ENCODE peak calls at places on chromosome 16, in nine cellular contexts. One of them, this sample, is unnamed. For H3K36me3, the result is how much of the 10 kb centered on the place peaks cover.

GRCh38 chr16:87684106-87684677 is 81.6 kb downstream of the KLHDC4 start:
- DNase-seq in stomach: no peak
- DNase-seq in HCT116: no peak
- DNase-seq in left ventricle myocardium inferior: no peak
- DNase-seq in CD8-positive, alpha-beta T cell: no peak
- DNase-seq in heart left ventricle: no peak
- DNase-seq in PC-3: no peak
- DNase-seq in effector memory CD4-positive, alpha-beta T cell: no peak
- DNase-seq in right lobe of liver: no peak
- DNase-seq in this sample: no peak

GRCh38 chr16:75195811-75196790 is 10.9 kb downstream of the CTRB2 start:
- DNase-seq in stomach: peak
- DNase-seq in HCT116: no peak
- DNase-seq in left ventricle myocardium inferior: no peak
- DNase-seq in CD8-positive, alpha-beta T cell: no peak
- DNase-seq in heart left ventricle: no peak
- DNase-seq in PC-3: no peak
- DNase-seq in effector memory CD4-positive, alpha-beta T cell: no peak
- DNase-seq in right lobe of liver: no peak
- DNase-seq in this sample: no peak

GRCh38 chr16:47028767-47029377 is 55.4 kb upstream of the DNAJA2 start:
- DNase-seq in stomach: no peak
- DNase-seq in HCT116: no peak
- DNase-seq in left ventricle myocardium inferior: no peak
- DNase-seq in CD8-positive, alpha-beta T cell: no peak
- DNase-seq in heart left ventricle: no peak
- DNase-seq in PC-3: no peak
- DNase-seq in effector memory CD4-positive, alpha-beta T cell: no peak
- DNase-seq in right lobe of liver: no peak
- DNase-seq in this sample: no peak

GRCh38 chr16:19871721-19872120 is 12.9 kb downstream of the GPRC5B start:
- DNase-seq in stomach: no peak
- DNase-seq in HCT116: no peak
- DNase-seq in left ventricle myocardium inferior: no peak
- DNase-seq in CD8-positive, alpha-beta T cell: no peak
- DNase-seq in heart left ventricle: no peak
- DNase-seq in PC-3: no peak
- DNase-seq in effector memory CD4-positive, alpha-beta T cell: no peak
- DNase-seq in right lobe of liver: no peak
- DNase-seq in this sample: no peak

GRCh38 chr16:87790278-87791023 is 24.7 kb upstream of the KLHDC4 start:
- DNase-seq in stomach: peak
- DNase-seq in HCT116: no peak
- DNase-seq in left ventricle myocardium inferior: peak
- DNase-seq in CD8-positive, alpha-beta T cell: no peak
- DNase-seq in heart left ventricle: peak
- DNase-seq in PC-3: peak
- DNase-seq in effector memory CD4-positive, alpha-beta T cell: no peak
- DNase-seq in right lobe of liver: peak
- DNase-seq in this sample: no peak

GRCh38 chr16:85556456-85557082 is 56.6 kb upstream of the GSE1 start:
- DNase-seq in stomach: peak
- DNase-seq in HCT116: no peak
- DNase-seq in left ventricle myocardium inferior: no peak
- DNase-seq in CD8-positive, alpha-beta T cell: peak
- DNase-seq in heart left ventricle: peak
- DNase-seq in PC-3: peak
- DNase-seq in effector memory CD4-positive, alpha-beta T cell: no peak
- DNase-seq in right lobe of liver: no peak
- DNase-seq in this sample: peak

GRCh38 chr16:57892447-57893096 is 78.4 kb downstream of the CNGB1 start:
- DNase-seq in stomach: peak
- DNase-seq in HCT116: no peak
- DNase-seq in left ventricle myocardium inferior: no peak
- DNase-seq in CD8-positive, alpha-beta T cell: no peak
- DNase-seq in heart left ventricle: no peak
- DNase-seq in PC-3: no peak
- DNase-seq in effector memory CD4-positive, alpha-beta T cell: no peak
- DNase-seq in right lobe of liver: peak
- DNase-seq in this sample: no peak

GRCh38 chr16:65809627-65810026 is 556.9 kb upstream of the CDH5 start:
- DNase-seq in stomach: no peak
- DNase-seq in HCT116: no peak
- DNase-seq in left ventricle myocardium inferior: no peak
- DNase-seq in CD8-positive, alpha-beta T cell: no peak
- DNase-seq in heart left ventricle: no peak
- DNase-seq in PC-3: peak
- DNase-seq in effector memory CD4-positive, alpha-beta T cell: no peak
- DNase-seq in right lobe of liver: no peak
- DNase-seq in this sample: no peak

GRCh38 chr16:67543036-67543435 is 14.4 kb downstream of the RIPOR1 start:
- DNase-seq in stomach: no peak
- DNase-seq in HCT116: no peak
- DNase-seq in left ventricle myocardium inferior: no peak
- DNase-seq in CD8-positive, alpha-beta T cell: no peak
- DNase-seq in heart left ventricle: no peak
- DNase-seq in PC-3: no peak
- DNase-seq in effector memory CD4-positive, alpha-beta T cell: no peak
- DNase-seq in right lobe of liver: no peak
- DNase-seq in this sample: no peak
- H3K36me3 ChIP-seq in stomach: half or more
- H3K36me3 ChIP-seq in HCT116: under half
- H3K36me3 ChIP-seq in left ventricle myocardium inferior: half or more
- H3K36me3 ChIP-seq in CD8-positive, alpha-beta T cell: under half
- H3K36me3 ChIP-seq in heart left ventricle: under half
- H3K36me3 ChIP-seq in PC-3: under half
- H3K36me3 ChIP-seq in effector memory CD4-positive, alpha-beta T cell: under half
- H3K36me3 ChIP-seq in right lobe of liver: under half
- H3K36me3 ChIP-seq in this sample: under half

GRCh38 chr16:14668556-14669223 is 25.4 kb downstream of the PLA2G10 start:
- DNase-seq in stomach: no peak
- DNase-seq in HCT116: no peak
- DNase-seq in left ventricle myocardium inferior: no peak
- DNase-seq in CD8-positive, alpha-beta T cell: no peak
- DNase-seq in heart left ventricle: no peak
- DNase-seq in PC-3: no peak
- DNase-seq in effector memory CD4-positive, alpha-beta T cell: no peak
- DNase-seq in right lobe of liver: no peak
- DNase-seq in this sample: no peak

GRCh38 chr16:14669776-14670175 is 24.3 kb downstream of the PLA2G10 start:
- DNase-seq in stomach: peak
- DNase-seq in HCT116: no peak
- DNase-seq in left ventricle myocardium inferior: no peak
- DNase-seq in CD8-positive, alpha-beta T cell: no peak
- DNase-seq in heart left ventricle: no peak
- DNase-seq in PC-3: peak
- DNase-seq in effector memory CD4-positive, alpha-beta T cell: no peak
- DNase-seq in right lobe of liver: peak
- DNase-seq in this sample: no peak

GRCh38 chr16:14672403-14672971 is 21.6 kb downstream of the PLA2G10 start:
- DNase-seq in stomach: peak
- DNase-seq in HCT116: no peak
- DNase-seq in left ventricle myocardium inferior: no peak
- DNase-seq in CD8-positive, alpha-beta T cell: no peak
- DNase-seq in heart left ventricle: no peak
- DNase-seq in PC-3: peak
- DNase-seq in effector memory CD4-positive, alpha-beta T cell: no peak
- DNase-seq in right lobe of liver: no peak
- DNase-seq in this sample: no peak

DNA sequence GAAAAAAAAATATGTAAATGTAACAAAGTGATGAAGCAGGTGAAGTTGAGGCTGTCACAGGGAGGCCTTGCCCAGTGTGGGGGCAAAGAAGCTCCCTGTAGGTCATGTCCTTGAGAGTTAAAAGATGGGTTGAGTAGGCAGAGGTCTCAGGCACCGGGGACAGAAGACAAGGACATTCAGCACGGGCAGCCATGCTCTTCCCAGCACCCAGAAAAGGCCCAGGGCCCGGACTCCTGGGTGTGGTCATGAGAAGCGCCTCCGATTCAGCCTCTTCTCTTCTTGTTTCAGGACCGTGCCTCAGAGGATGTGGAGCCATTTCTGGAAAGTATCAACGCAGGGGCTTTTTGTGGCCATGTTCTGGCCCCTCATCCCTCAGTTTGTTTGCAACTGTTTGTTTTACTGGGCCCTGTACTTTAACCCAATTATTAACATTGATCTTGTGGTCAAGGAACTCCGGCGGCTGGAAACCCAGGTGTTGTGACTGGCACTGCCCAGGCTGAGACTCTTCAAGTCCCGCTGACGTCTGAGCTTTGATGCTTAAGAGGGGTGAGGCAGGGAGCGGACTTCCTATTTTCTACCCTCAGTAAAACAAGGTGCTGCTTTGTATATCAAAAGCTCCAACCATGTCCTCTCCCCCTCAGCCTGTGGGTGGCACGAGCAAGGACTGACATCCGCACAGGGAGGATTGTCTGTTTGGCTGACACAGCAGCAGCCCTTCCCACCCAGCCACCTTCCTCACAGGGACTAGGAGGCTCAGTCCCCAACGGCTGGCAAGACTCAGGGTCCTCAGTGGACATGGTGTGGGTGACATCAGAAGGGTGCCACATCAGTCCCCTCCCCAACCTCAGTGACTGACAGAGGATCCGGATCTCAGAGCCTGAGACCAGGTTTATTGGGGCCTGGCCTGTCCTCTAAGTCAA is 26.5 kb downstream of the PLA2G10 start:
- DNase-seq in stomach: peak
- DNase-seq in HCT116: no peak
- DNase-seq in left ventricle myocardium inferior: no peak
- DNase-seq in CD8-positive, alpha-beta T cell: no peak
- DNase-seq in heart left ventricle: no peak
- DNase-seq in PC-3: no peak
- DNase-seq in effector memory CD4-positive, alpha-beta T cell: no peak
- DNase-seq in right lobe of liver: no peak
- DNase-seq in this sample: no peak
- H3K36me3 ChIP-seq in stomach: half or more
- H3K36me3 ChIP-seq in HCT116: under half
- H3K36me3 ChIP-seq in left ventricle myocardium inferior: half or more
- H3K36me3 ChIP-seq in CD8-positive, alpha-beta T cell: under half
- H3K36me3 ChIP-seq in heart left ventricle: under half
- H3K36me3 ChIP-seq in PC-3: under half
- H3K36me3 ChIP-seq in effector memory CD4-positive, alpha-beta T cell: under half
- H3K36me3 ChIP-seq in right lobe of liver: under half
- H3K36me3 ChIP-seq in this sample: half or more

GRCh38 chr16:4836727-4837126 is 10.4 kb downstream of the GLYR1 start:
- DNase-seq in stomach: no peak
- DNase-seq in HCT116: no peak
- DNase-seq in left ventricle myocardium inferior: no peak
- DNase-seq in CD8-positive, alpha-beta T cell: no peak
- DNase-seq in heart left ventricle: no peak
- DNase-seq in PC-3: no peak
- DNase-seq in effector memory CD4-positive, alpha-beta T cell: no peak
- DNase-seq in right lobe of liver: no peak
- DNase-seq in this sample: no peak

GRCh38 chr16:4831616-4832015 is 15.5 kb downstream of the GLYR1 start:
- DNase-seq in stomach: no peak
- DNase-seq in HCT116: no peak
- DNase-seq in left ventricle myocardium inferior: no peak
- DNase-seq in CD8-positive, alpha-beta T cell: no peak
- DNase-seq in heart left ventricle: no peak
- DNase-seq in PC-3: no peak
- DNase-seq in effector memory CD4-positive, alpha-beta T cell: no peak
- DNase-seq in right lobe of liver: no peak
- DNase-seq in this sample: no peak

GRCh38 chr16:4832698-4833343 is 14.3 kb downstream of the GLYR1 start:
- DNase-seq in stomach: no peak
- DNase-seq in HCT116: no peak
- DNase-seq in left ventricle myocardium inferior: no peak
- DNase-seq in CD8-positive, alpha-beta T cell: no peak
- DNase-seq in heart left ventricle: no peak
- DNase-seq in PC-3: no peak
- DNase-seq in effector memory CD4-positive, alpha-beta T cell: no peak
- DNase-seq in right lobe of liver: no peak
- DNase-seq in this sample: no peak

GRCh38 chr16:4830408-4830807 is 16.7 kb downstream of the GLYR1 start:
- DNase-seq in stomach: no peak
- DNase-seq in HCT116: no peak
- DNase-seq in left ventricle myocardium inferior: no peak
- DNase-seq in CD8-positive, alpha-beta T cell: no peak
- DNase-seq in heart left ventricle: peak
- DNase-seq in PC-3: no peak
- DNase-seq in effector memory CD4-positive, alpha-beta T cell: no peak
- DNase-seq in right lobe of liver: no peak
- DNase-seq in this sample: no peak

GRCh38 chr16:4833584-4833983 is 13.5 kb downstream of the GLYR1 start:
- DNase-seq in stomach: no peak
- DNase-seq in HCT116: no peak
- DNase-seq in left ventricle myocardium inferior: no peak
- DNase-seq in CD8-positive, alpha-beta T cell: no peak
- DNase-seq in heart left ventricle: no peak
- DNase-seq in PC-3: no peak
- DNase-seq in effector memory CD4-positive, alpha-beta T cell: no peak
- DNase-seq in right lobe of liver: no peak
- DNase-seq in this sample: no peak
- H3K36me3 ChIP-seq in stomach: half or more
- H3K36me3 ChIP-seq in HCT116: half or more
- H3K36me3 ChIP-seq in left ventricle myocardium inferior: half or more
- H3K36me3 ChIP-seq in CD8-positive, alpha-beta T cell: under half
- H3K36me3 ChIP-seq in heart left ventricle: under half
- H3K36me3 ChIP-seq in PC-3: under half
- H3K36me3 ChIP-seq in effector memory CD4-positive, alpha-beta T cell: under half
- H3K36me3 ChIP-seq in right lobe of liver: under half
- H3K36me3 ChIP-seq in this sample: under half

GRCh38 chr16:81701296-81701970 is 77.7 kb upstream of the PLCG2 start:
- DNase-seq in stomach: no peak
- DNase-seq in HCT116: no peak
- DNase-seq in left ventricle myocardium inferior: no peak
- DNase-seq in CD8-positive, alpha-beta T cell: no peak
- DNase-seq in heart left ventricle: no peak
- DNase-seq in PC-3: no peak
- DNase-seq in effector memory CD4-positive, alpha-beta T cell: no peak
- DNase-seq in right lobe of liver: no peak
- DNase-seq in this sample: no peak

GRCh38 chr16:81705261-81705660 is 73.8 kb upstream of the PLCG2 start:
- DNase-seq in stomach: no peak
- DNase-seq in HCT116: no peak
- DNase-seq in left ventricle myocardium inferior: peak
- DNase-seq in CD8-positive, alpha-beta T cell: no peak
- DNase-seq in heart left ventricle: no peak
- DNase-seq in PC-3: no peak
- DNase-seq in effector memory CD4-positive, alpha-beta T cell: no peak
- DNase-seq in right lobe of liver: no peak
- DNase-seq in this sample: no peak

GRCh38 chr16:81700780-81701165 is 78.3 kb upstream of the PLCG2 start:
- DNase-seq in stomach: no peak
- DNase-seq in HCT116: no peak
- DNase-seq in left ventricle myocardium inferior: no peak
- DNase-seq in CD8-positive, alpha-beta T cell: no peak
- DNase-seq in heart left ventricle: no peak
- DNase-seq in PC-3: no peak
- DNase-seq in effector memory CD4-positive, alpha-beta T cell: no peak
- DNase-seq in right lobe of liver: no peak
- DNase-seq in this sample: no peak

GRCh38 chr16:81702506-81702905 is 76.6 kb upstream of the PLCG2 start:
- DNase-seq in stomach: no peak
- DNase-seq in HCT116: no peak
- DNase-seq in left ventricle myocardium inferior: no peak
- DNase-seq in CD8-positive, alpha-beta T cell: no peak
- DNase-seq in heart left ventricle: no peak
- DNase-seq in PC-3: no peak
- DNase-seq in effector memory CD4-positive, alpha-beta T cell: no peak
- DNase-seq in right lobe of liver: peak
- DNase-seq in this sample: no peak

DNA sequence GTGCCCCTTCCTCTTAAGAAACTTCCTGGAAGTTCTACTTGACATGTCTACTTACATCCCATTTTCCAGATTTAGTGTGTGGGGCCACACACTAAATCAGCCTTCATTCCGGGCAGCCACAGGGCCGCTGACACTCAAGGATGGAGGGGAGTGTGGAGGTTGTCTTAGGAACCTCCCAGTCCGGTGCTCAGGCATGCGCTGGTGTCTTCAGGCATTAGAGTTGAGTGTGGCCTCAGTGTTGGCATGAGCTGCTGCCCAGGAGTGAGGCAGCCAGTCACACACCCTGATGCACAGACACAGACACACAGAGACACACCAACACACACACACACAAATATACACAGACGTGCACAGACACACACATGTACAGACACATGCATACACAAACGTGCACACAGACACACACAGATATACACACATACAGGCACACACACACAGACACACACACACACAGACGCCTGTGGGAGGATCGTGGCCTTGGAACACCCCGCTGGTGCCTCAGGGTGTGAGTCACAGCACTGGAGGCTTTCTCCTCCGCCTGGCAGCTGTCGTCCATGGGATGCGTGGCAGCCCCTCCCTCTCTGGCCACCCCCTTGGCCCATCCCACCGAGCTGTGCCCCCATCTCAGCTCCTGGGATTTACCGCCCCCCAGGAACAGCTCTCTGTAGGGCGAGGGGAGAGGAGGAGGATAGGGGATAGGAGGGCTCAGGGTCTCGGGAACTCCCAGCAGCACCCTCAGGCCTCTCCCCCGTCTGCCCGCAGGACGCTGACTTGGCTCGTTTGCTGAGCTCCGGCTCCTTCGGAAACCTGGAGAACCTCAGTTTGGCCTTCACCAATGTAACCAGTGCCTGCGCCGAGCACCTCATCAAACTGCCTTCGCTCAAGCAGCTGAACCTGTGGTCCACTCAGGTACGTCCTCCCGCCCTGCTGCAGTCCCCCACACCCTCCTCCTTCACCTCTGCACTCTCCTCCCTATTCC is 75.6 kb upstream of the PLCG2 start:
- DNase-seq in stomach: no peak
- DNase-seq in HCT116: peak
- DNase-seq in left ventricle myocardium inferior: peak
- DNase-seq in CD8-positive, alpha-beta T cell: no peak
- DNase-seq in heart left ventricle: no peak
- DNase-seq in PC-3: peak
- DNase-seq in effector memory CD4-positive, alpha-beta T cell: no peak
- DNase-seq in right lobe of liver: peak
- DNase-seq in this sample: no peak
- H3K36me3 ChIP-seq in stomach: half or more
- H3K36me3 ChIP-seq in HCT116: under half
- H3K36me3 ChIP-seq in left ventricle myocardium inferior: half or more
- H3K36me3 ChIP-seq in CD8-positive, alpha-beta T cell: under half
- H3K36me3 ChIP-seq in heart left ventricle: under half
- H3K36me3 ChIP-seq in PC-3: under half
- H3K36me3 ChIP-seq in effector memory CD4-positive, alpha-beta T cell: under half
- H3K36me3 ChIP-seq in right lobe of liver: under half
- H3K36me3 ChIP-seq in this sample: under half